ENCODE peak calls at places on chromosomes 16 and 17, in ten cellular contexts. A is heart right ventricle; W is stimulated activated CD4-positive, alpha-beta T cell treated with anti-CD3 and anti-CD28 coated beads, Interleukin-1b, Interleukin-23, amount 100 ng/mL, for 24 hours; I is M059J; C is stimulated activated naive CD8-positive, alpha-beta T cell treated with anti-CD3 and anti-CD28 coated beads, Interleukin-15, Interleukin-2, amounts not matched to agents 100 U/mL and 50 U/mL, for 24 hours; D is uterus; Q is T1000; Z is NCI-H2029; T is left ventricle myocardium inferior; S is A549. N is an unnamed sample.

GRCh38 chr17:77374170-77374936 is 233.6 kb downstream of the SEC14L1 start:
- DNase-seq in A (peak; percentile 88), W (no peak), I (no peak), C (peak; percentile 79), D (peak; percentile 83), Q (peak; percentile 51), Z (no peak), T (peak; percentile 87), S (no peak), N (no peak)

GRCh38 chr16:1349351-1349750 is 2.3 kb downstream of the TSR3 start:
- DNase-seq in A (no peak), W (no peak), I (no peak), C (no peak), D (no peak), Q (no peak), Z (no peak), T (no peak), S (no peak), N (no peak)

GRCh38 chr17:63834431-63835166 is 7.1 kb upstream of the FTSJ3 start:
- DNase-seq in A (no peak), W (peak; percentile 45), I (peak; percentile 81), C (peak; percentile 69), D (no peak), Q (peak; percentile 63), Z (peak; percentile 11), T (no peak), S (peak; percentile 95), N (peak; percentile 75)

GRCh38 chr16:31181102-31181830 is 1.3 kb downstream of the FUS start:
- DNase-seq in A (peak; percentile 48), W (no peak), I (peak; percentile 59), C (peak; percentile 46), D (peak; percentile 38), Q (no peak), Z (peak; percentile 25), T (peak; percentile 36), S (no peak), N (no peak)

GRCh38 chr16:11697319-11697718 is 29.1 kb downstream of the SNN start:
- DNase-seq in A (no peak), W (no peak), I (no peak), C (no peak), D (no peak), Q (no peak), Z (no peak), T (no peak), S (no peak), N (no peak)

GRCh38 chr17:78250891-78251772 is 19.7 kb downstream of the TMEM235 start:
- DNase-seq in A (peak; percentile 82), W (peak; percentile 76), I (peak; percentile 78), C (peak; percentile 91), D (peak; percentile 83), Q (peak; percentile 89), Z (peak; percentile 73), T (peak; percentile 80), S (peak; percentile 90), N (peak; percentile 95)

GRCh38 chr16:70478912-70479341 is 24.5 kb downstream of the FCSK start:
- DNase-seq in A (peak; percentile 31), W (no peak), I (no peak), C (no peak), D (no peak), Q (no peak), Z (no peak), T (peak; percentile 36), S (no peak), N (no peak)

GRCh38 chr16:72847187-72848044 is 200.5 kb downstream of the ZFHX3 start:
- DNase-seq in A (peak; percentile 33), W (no peak), I (peak; percentile 38), C (peak; percentile 15), D (no peak), Q (no peak), Z (no peak), T (no peak), S (peak; percentile 76), N (peak; percentile 72)

GRCh38 chr16:15795615-15796014 is 61.2 kb downstream of the MYH11 start:
- DNase-seq in A (no peak), W (no peak), I (no peak), C (no peak), D (no peak), Q (no peak), Z (no peak), T (no peak), S (no peak), N (no peak)

GRCh38 chr17:67994827-67995567 is 1.3 kb downstream of the C17orf58 start:
- DNase-seq in A (no peak), W (no peak), I (peak; percentile 87), C (no peak), D (peak; percentile 30), Q (peak; percentile 53), Z (no peak), T (no peak), S (peak; percentile 39), N (no peak)

GRCh38 chr17:66494023-66494803 is 191.8 kb downstream of the PRKCA start:
- DNase-seq in A (no peak), W (no peak), I (peak; percentile 92), C (no peak), D (no peak), Q (peak; percentile 50), Z (no peak), T (no peak), S (peak; percentile 65), N (no peak)

GRCh38 chr17:78225088-78225865 is 6.2 kb upstream of the TMEM235 start:
- DNase-seq in A (no peak), W (no peak), I (no peak), C (no peak), D (no peak), Q (no peak), Z (no peak), T (no peak), S (no peak), N (no peak)

GRCh38 chr17:80892019-80892855 is 99.4 kb upstream of the CHMP6 start:
- DNase-seq in A (peak; percentile 85), W (peak; percentile 53), I (peak; percentile 98), C (peak; percentile 91), D (peak; percentile 84), Q (peak; percentile 87), Z (no peak), T (peak; percentile 73), S (peak; percentile 86), N (peak; percentile 93)

GRCh38 chr17:36611345-36612072 is 10.1 kb downstream of the MRM1 start:
- DNase-seq in A (no peak), W (no peak), I (peak; percentile 64), C (no peak), D (no peak), Q (no peak), Z (no peak), T (no peak), S (peak; percentile 61), N (no peak)

GRCh38 chr16:84842516-84843148 is 22.8 kb downstream of the CRISPLD2 start:
- DNase-seq in A (peak; percentile 60), W (no peak), I (no peak), C (no peak), D (no peak), Q (no peak), Z (peak; percentile 19), T (no peak), S (no peak), N (no peak)

GRCh38 chr16:50498756-50499155 is 49.4 kb upstream of the NKD1 start:
- DNase-seq in A (no peak), W (no peak), I (no peak), C (no peak), D (peak; percentile 31), Q (no peak), Z (no peak), T (no peak), S (no peak), N (no peak)

GRCh38 chr17:66357037-66357436 is 54.6 kb downstream of the PRKCA start:
- DNase-seq in A (no peak), W (no peak), I (peak; percentile 41), C (no peak), D (no peak), Q (no peak), Z (no peak), T (no peak), S (no peak), N (no peak)

GRCh38 chr17:79094261-79094660 is 19.6 kb downstream of the ENGASE start:
- DNase-seq in A (no peak), W (no peak), I (no peak), C (no peak), D (no peak), Q (no peak), Z (no peak), T (no peak), S (no peak), N (no peak)

GRCh38 chr17:66272699-66273390 is 29.6 kb upstream of the PRKCA start:
- DNase-seq in A (no peak), W (no peak), I (peak; percentile 95), C (no peak), D (no peak), Q (peak; percentile 47), Z (no peak), T (no peak), S (peak; percentile 77), N (no peak)

GRCh38 chr17:59366040-59366757 is 34.7 kb downstream of the YPEL2 start:
- DNase-seq in A (no peak), W (no peak), I (no peak), C (no peak), D (no peak), Q (no peak), Z (peak; percentile 32), T (no peak), S (no peak), N (no peak)

GRCh38 chr17:48646183-48647102 is 20.3 kb upstream of the HOXB9 start:
- DNase-seq in A (no peak), W (no peak), I (peak; percentile 75), C (peak; percentile 27), D (no peak), Q (no peak), Z (no peak), T (no peak), S (peak; percentile 80), N (no peak)

GRCh38 chr16:80285089-80285488 is 255.7 kb upstream of the DYNLRB2 start:
- DNase-seq in A (no peak), W (no peak), I (peak; percentile 90), C (no peak), D (no peak), Q (peak; percentile 11), Z (no peak), T (no peak), S (peak; percentile 42), N (no peak)